ENCODE peak calls at places on chromosomes 6 and 20, in four cellular contexts. E, K, C and A are unnamed samples.

GRCh38 chr6:161033667-161034066 is 42.1 kb downstream of the MAP3K4 start:
- DNase-seq in E (no peak), K (no peak), C (no peak), A (no peak)

GRCh38 chr6:151379933-151380847 is 11.2 kb downstream of the ZBTB2 start:
- DNase-seq in E (no peak), K (no peak), C (no peak), A (no peak)

GRCh38 chr6:26224940-26225847 is 138.0 kb downstream of the HFE start:
- DNase-seq in E (peak), K (peak), C (no peak), A (peak)

GRCh38 chr6:34922177-34922663 is 33.2 kb downstream of the ANKS1A start:
- DNase-seq in E (peak), K (no peak), C (no peak), A (no peak)

GRCh38 chr6:147055821-147056392 is 148.3 kb upstream of the STXBP5 start:
- DNase-seq in E (no peak), K (no peak), C (no peak), A (no peak)

GRCh38 chr6:154593122-154593521 is 82.6 kb upstream of the CNKSR3 start:
- DNase-seq in E (no peak), K (no peak), C (no peak), A (peak)

GRCh38 chr20:45518282-45518681 is 2.9 kb upstream of the SPINT3 start:
- DNase-seq in E (no peak), K (peak), C (no peak), A (no peak)

GRCh38 chr6:166599158-166599557 is 12.7 kb upstream of the RAMACL start:
- DNase-seq in E (no peak), K (no peak), C (no peak), A (no peak)

GRCh38 chr20:36745234-36745926 is 510 bp downstream of the NDRG3 start:
- DNase-seq in E (no peak), K (no peak), C (no peak), A (no peak)